ENCODE peak calls at places on chromosome 21, in six cellular contexts. F is HT1080, E is AG09309, U is NCI-H1105, A is AG04449, O is neural progenitor cell. C is an unnamed sample.

GRCh38 chr21:16308269-16308668 is 578.5 kb downstream of the USP25 start:
- DNase-seq in U (peak), A (no peak), E (no peak), F (peak), O (no peak), C (no peak)

GRCh38 chr21:14862794-14863720 is 201.7 kb downstream of the NRIP1 start:
- DNase-seq in U (no peak), O (peak), F (no peak), A (no peak), E (no peak), C (no peak)

GRCh38 chr21:14773777-14774345 is 227.7 kb upstream of the SAMSN1 start:
- DNase-seq in U (no peak), A (no peak), E (no peak), F (peak), O (peak), C (peak)

GRCh38 chr21:39022901-39023693 is 160.2 kb downstream of the PSMG1 start:
- DNase-seq in A (no peak), E (no peak), O (no peak), F (no peak), U (peak), C (no peak)

GRCh38 chr21:33036430-33037162 is 10.9 kb downstream of the OLIG2 start:
- DNase-seq in A (no peak), F (peak), O (no peak), U (no peak), E (peak), C (peak)

GRCh38 chr21:43600642-43601397 is 58.5 kb downstream of the HSF2BP start:
- DNase-seq in U (peak), O (no peak), A (peak), F (peak), E (peak), C (no peak)

GRCh38 chr21:25133939-25134338 is 473.3 kb downstream of the MRPL39 start:
- DNase-seq in O (no peak), U (no peak), E (no peak), A (peak), F (peak), C (no peak)

GRCh38 chr21:29233611-29234540 is 64.8 kb upstream of the BACH1 start:
- DNase-seq in U (no peak), F (no peak), O (peak), E (no peak), A (no peak), C (no peak)

GRCh38 chr21:31872452-31873274 is at the start of gene HUNK:
- DNase-seq in A (no peak), E (no peak), U (peak), F (no peak), O (peak), C (no peak)

GRCh38 chr21:37548521-37548981 is 182.0 kb downstream of the DYRK1A start:
- DNase-seq in F (no peak), O (no peak), A (no peak), E (no peak), U (no peak), C (no peak)

GRCh38 chr21:43916691-43917514 is 51.9 kb downstream of the AGPAT3 start:
- DNase-seq in F (no peak), E (no peak), U (no peak), A (no peak), O (no peak), C (peak)

GRCh38 chr21:41217656-41218380 is 49.9 kb downstream of the BACE2 start:
- DNase-seq in O (peak), U (no peak), F (no peak), E (peak), A (peak), C (no peak)

GRCh38 chr21:37128069-37128468 is 55.0 kb downstream of the TTC3 start:
- DNase-seq in E (no peak), U (no peak), A (no peak), F (no peak), O (no peak), C (no peak)

GRCh38 chr21:35100351-35100771 is 51.3 kb upstream of the RUNX1 start:
- DNase-seq in E (no peak), A (no peak), O (no peak), U (no peak), F (no peak), C (no peak)

GRCh38 chr21:37341254-37341960 is 25.2 kb upstream of the DYRK1A start:
- DNase-seq in F (no peak), A (peak), U (no peak), O (peak), E (no peak), C (no peak)

GRCh38 chr21:36202721-36203602 is 46.3 kb downstream of the DOP1B start:
- DNase-seq in E (no peak), U (no peak), A (no peak), F (no peak), O (no peak), C (no peak)

GRCh38 chr21:15233611-15234010 is 168.8 kb upstream of the NRIP1 start:
- DNase-seq in F (no peak), O (no peak), E (no peak), A (no peak), U (no peak), C (no peak)

GRCh38 chr21:37370152-37371040 is 3.8 kb downstream of the DYRK1A start:
- DNase-seq in O (no peak), E (no peak), U (no peak), A (no peak), F (peak), C (no peak)

C was measured in KG1.